ENCODE peak calls at places on chromosome 19, in eight cellular contexts. One of them, this sample, is unnamed.

GRCh38 chr19:19292607-19293006 is 19.5 kb upstream of the TM6SF2 start:
- DNase-seq in endothelial cell: no peak
- DNase-seq in KBM-7: no peak
- DNase-seq in pulmonary artery endothelial cell: no peak
- DNase-seq in AG20443: no peak
- DNase-seq in T-helper 2 cell treated with Interferon-gamma antibody and Interleukin-4, amounts not matched to agents 5 μg/mL and 100 μg/mL, for 36 hours: no peak
- DNase-seq in stomach: no peak
- DNase-seq in WTC11: no peak
- DNase-seq in this sample: no peak

GRCh38 chr19:3313199-3313575 is 53.2 kb upstream of the NFIC start:
- DNase-seq in WTC11: no peak
- DNase-seq in AG20443: no peak
- DNase-seq in pulmonary artery endothelial cell: no peak
- DNase-seq in T-helper 2 cell treated with Interferon-gamma antibody and Interleukin-4, amounts not matched to agents 5 μg/mL and 100 μg/mL, for 36 hours: no peak
- DNase-seq in stomach: no peak
- DNase-seq in endothelial cell: no peak
- DNase-seq in KBM-7: no peak
- DNase-seq in this sample: no peak

GRCh38 chr19:9836021-9836420 is 903 bp downstream of the PIN1 start:
- DNase-seq in stomach: no peak
- DNase-seq in endothelial cell: no peak
- DNase-seq in T-helper 2 cell treated with Interferon-gamma antibody and Interleukin-4, amounts not matched to agents 5 μg/mL and 100 μg/mL, for 36 hours: no peak
- DNase-seq in pulmonary artery endothelial cell: no peak
- DNase-seq in KBM-7: no peak
- DNase-seq in AG20443: peak
- DNase-seq in WTC11: no peak
- DNase-seq in this sample: peak

GRCh38 chr19:7170983-7171382 is 101.5 kb downstream of the ZNF557 start:
- DNase-seq in T-helper 2 cell treated with Interferon-gamma antibody and Interleukin-4, amounts not matched to agents 5 μg/mL and 100 μg/mL, for 36 hours: no peak
- DNase-seq in WTC11: no peak
- DNase-seq in pulmonary artery endothelial cell: no peak
- DNase-seq in AG20443: no peak
- DNase-seq in KBM-7: no peak
- DNase-seq in endothelial cell: no peak
- DNase-seq in stomach: no peak
- DNase-seq in this sample: no peak

GRCh38 chr19:8575467-8575997 is 1.7 kb downstream of the MYO1F start:
- DNase-seq in endothelial cell: no peak
- DNase-seq in T-helper 2 cell treated with Interferon-gamma antibody and Interleukin-4, amounts not matched to agents 5 μg/mL and 100 μg/mL, for 36 hours: peak
- DNase-seq in WTC11: no peak
- DNase-seq in KBM-7: peak
- DNase-seq in AG20443: peak
- DNase-seq in pulmonary artery endothelial cell: no peak
- DNase-seq in stomach: no peak
- DNase-seq in this sample: peak

GRCh38 chr19:22052644-22053013 is 345 bp downstream of the ZNF257 start:
- DNase-seq in WTC11: no peak
- DNase-seq in AG20443: no peak
- DNase-seq in KBM-7: no peak
- DNase-seq in T-helper 2 cell treated with Interferon-gamma antibody and Interleukin-4, amounts not matched to agents 5 μg/mL and 100 μg/mL, for 36 hours: no peak
- DNase-seq in stomach: no peak
- DNase-seq in pulmonary artery endothelial cell: no peak
- DNase-seq in endothelial cell: no peak
- DNase-seq in this sample: no peak

GRCh38 chr19:40512473-40513344 is 45.9 kb downstream of the SPTBN4 start:
- DNase-seq in WTC11: peak
- DNase-seq in stomach: peak
- DNase-seq in AG20443: peak
- DNase-seq in pulmonary artery endothelial cell: no peak
- DNase-seq in KBM-7: no peak
- DNase-seq in T-helper 2 cell treated with Interferon-gamma antibody and Interleukin-4, amounts not matched to agents 5 μg/mL and 100 μg/mL, for 36 hours: no peak
- DNase-seq in endothelial cell: peak
- DNase-seq in this sample: peak

GRCh38 chr19:13986348-13986904 is 19.7 kb downstream of the RFX1 start:
- DNase-seq in endothelial cell: peak
- DNase-seq in KBM-7: peak
- DNase-seq in pulmonary artery endothelial cell: peak
- DNase-seq in AG20443: peak
- DNase-seq in WTC11: peak
- DNase-seq in T-helper 2 cell treated with Interferon-gamma antibody and Interleukin-4, amounts not matched to agents 5 μg/mL and 100 μg/mL, for 36 hours: peak
- DNase-seq in stomach: peak
- DNase-seq in this sample: no peak

GRCh38 chr19:56639217-56639616 is 3.7 kb upstream of the SMIM17 start:
- DNase-seq in endothelial cell: no peak
- DNase-seq in pulmonary artery endothelial cell: no peak
- DNase-seq in T-helper 2 cell treated with Interferon-gamma antibody and Interleukin-4, amounts not matched to agents 5 μg/mL and 100 μg/mL, for 36 hours: no peak
- DNase-seq in KBM-7: peak
- DNase-seq in WTC11: no peak
- DNase-seq in stomach: no peak
- DNase-seq in AG20443: no peak
- DNase-seq in this sample: no peak

GRCh38 chr19:3969435-3970312 is 1.2 kb downstream of the DAPK3 start:
- DNase-seq in stomach: peak
- DNase-seq in pulmonary artery endothelial cell: peak
- DNase-seq in KBM-7: no peak
- DNase-seq in WTC11: peak
- DNase-seq in endothelial cell: peak
- DNase-seq in T-helper 2 cell treated with Interferon-gamma antibody and Interleukin-4, amounts not matched to agents 5 μg/mL and 100 μg/mL, for 36 hours: no peak
- DNase-seq in AG20443: peak
- DNase-seq in this sample: peak

GRCh38 chr19:12692960-12693359 is 3.5 kb downstream of the FBXW9 start:
- DNase-seq in AG20443: no peak
- DNase-seq in pulmonary artery endothelial cell: no peak
- DNase-seq in WTC11: no peak
- DNase-seq in T-helper 2 cell treated with Interferon-gamma antibody and Interleukin-4, amounts not matched to agents 5 μg/mL and 100 μg/mL, for 36 hours: no peak
- DNase-seq in endothelial cell: no peak
- DNase-seq in stomach: no peak
- DNase-seq in KBM-7: no peak
- DNase-seq in this sample: no peak

GRCh38 chr19:10074153-10074552 is 12.0 kb upstream of the SHFL start:
- DNase-seq in stomach: no peak
- DNase-seq in pulmonary artery endothelial cell: no peak
- DNase-seq in endothelial cell: no peak
- DNase-seq in KBM-7: peak
- DNase-seq in T-helper 2 cell treated with Interferon-gamma antibody and Interleukin-4, amounts not matched to agents 5 μg/mL and 100 μg/mL, for 36 hours: no peak
- DNase-seq in WTC11: no peak
- DNase-seq in AG20443: no peak
- DNase-seq in this sample: no peak

GRCh38 chr19:6161271-6161850 is 25.9 kb downstream of the ACSBG2 start:
- DNase-seq in pulmonary artery endothelial cell: no peak
- DNase-seq in stomach: no peak
- DNase-seq in KBM-7: peak
- DNase-seq in endothelial cell: no peak
- DNase-seq in AG20443: no peak
- DNase-seq in T-helper 2 cell treated with Interferon-gamma antibody and Interleukin-4, amounts not matched to agents 5 μg/mL and 100 μg/mL, for 36 hours: peak
- DNase-seq in WTC11: peak
- DNase-seq in this sample: peak

GRCh38 chr19:28482221-28482620 is 730.7 kb downstream of the UQCRFS1 start:
- DNase-seq in AG20443: no peak
- DNase-seq in WTC11: peak
- DNase-seq in T-helper 2 cell treated with Interferon-gamma antibody and Interleukin-4, amounts not matched to agents 5 μg/mL and 100 μg/mL, for 36 hours: no peak
- DNase-seq in endothelial cell: no peak
- DNase-seq in stomach: no peak
- DNase-seq in KBM-7: peak
- DNase-seq in pulmonary artery endothelial cell: no peak
- DNase-seq in this sample: no peak

GRCh38 chr19:42280761-42281174 is 11.7 kb downstream of the CIC start:
- DNase-seq in pulmonary artery endothelial cell: no peak
- DNase-seq in AG20443: peak
- DNase-seq in T-helper 2 cell treated with Interferon-gamma antibody and Interleukin-4, amounts not matched to agents 5 μg/mL and 100 μg/mL, for 36 hours: no peak
- DNase-seq in KBM-7: no peak
- DNase-seq in WTC11: no peak
- DNase-seq in endothelial cell: no peak
- DNase-seq in stomach: no peak
- DNase-seq in this sample: peak

GRCh38 chr19:1760020-1760419 is 6.7 kb downstream of the ONECUT3 start:
- DNase-seq in KBM-7: no peak
- DNase-seq in pulmonary artery endothelial cell: no peak
- DNase-seq in stomach: no peak
- DNase-seq in WTC11: no peak
- DNase-seq in endothelial cell: no peak
- DNase-seq in AG20443: no peak
- DNase-seq in T-helper 2 cell treated with Interferon-gamma antibody and Interleukin-4, amounts not matched to agents 5 μg/mL and 100 μg/mL, for 36 hours: no peak
- DNase-seq in this sample: no peak

GRCh38 chr19:49335071-49335783 is at the start of gene CD37:
- DNase-seq in pulmonary artery endothelial cell: no peak
- DNase-seq in stomach: peak
- DNase-seq in endothelial cell: no peak
- DNase-seq in T-helper 2 cell treated with Interferon-gamma antibody and Interleukin-4, amounts not matched to agents 5 μg/mL and 100 μg/mL, for 36 hours: peak
- DNase-seq in AG20443: no peak
- DNase-seq in WTC11: no peak
- DNase-seq in KBM-7: peak
- DNase-seq in this sample: no peak

GRCh38 chr19:23071087-23071511 is 45.7 kb upstream of the ZNF730 start:
- DNase-seq in endothelial cell: no peak
- DNase-seq in stomach: no peak
- DNase-seq in AG20443: peak
- DNase-seq in WTC11: peak
- DNase-seq in pulmonary artery endothelial cell: no peak
- DNase-seq in T-helper 2 cell treated with Interferon-gamma antibody and Interleukin-4, amounts not matched to agents 5 μg/mL and 100 μg/mL, for 36 hours: no peak
- DNase-seq in KBM-7: no peak
- DNase-seq in this sample: peak

GRCh38 chr19:30335306-30335886 is 36.8 kb upstream of the ZNF536 start:
- DNase-seq in endothelial cell: no peak
- DNase-seq in pulmonary artery endothelial cell: no peak
- DNase-seq in AG20443: no peak
- DNase-seq in WTC11: no peak
- DNase-seq in KBM-7: no peak
- DNase-seq in stomach: peak
- DNase-seq in T-helper 2 cell treated with Interferon-gamma antibody and Interleukin-4, amounts not matched to agents 5 μg/mL and 100 μg/mL, for 36 hours: no peak
- DNase-seq in this sample: no peak

GRCh38 chr19:50638576-50638975 is 1.1 kb downstream of the SYT3 start:
- DNase-seq in endothelial cell: no peak
- DNase-seq in KBM-7: no peak
- DNase-seq in T-helper 2 cell treated with Interferon-gamma antibody and Interleukin-4, amounts not matched to agents 5 μg/mL and 100 μg/mL, for 36 hours: no peak
- DNase-seq in WTC11: no peak
- DNase-seq in stomach: no peak
- DNase-seq in pulmonary artery endothelial cell: no peak
- DNase-seq in AG20443: no peak
- DNase-seq in this sample: no peak

GRCh38 chr19:10748924-10749434 is 31.1 kb downstream of the DNM2 start:
- DNase-seq in stomach: peak
- DNase-seq in AG20443: peak
- DNase-seq in WTC11: no peak
- DNase-seq in endothelial cell: no peak
- DNase-seq in pulmonary artery endothelial cell: no peak
- DNase-seq in T-helper 2 cell treated with Interferon-gamma antibody and Interleukin-4, amounts not matched to agents 5 μg/mL and 100 μg/mL, for 36 hours: no peak
- DNase-seq in KBM-7: no peak
- DNase-seq in this sample: peak

GRCh38 chr19:45781282-45782161 is 768 bp downstream of the DMPK start:
- DNase-seq in endothelial cell: no peak
- DNase-seq in stomach: peak
- DNase-seq in T-helper 2 cell treated with Interferon-gamma antibody and Interleukin-4, amounts not matched to agents 5 μg/mL and 100 μg/mL, for 36 hours: no peak
- DNase-seq in WTC11: no peak
- DNase-seq in pulmonary artery endothelial cell: no peak
- DNase-seq in KBM-7: no peak
- DNase-seq in AG20443: no peak
- DNase-seq in this sample: peak

GRCh38 chr19:21322528-21322927 is 6.7 kb downstream of the ZNF708 start:
- DNase-seq in KBM-7: no peak
- DNase-seq in endothelial cell: no peak
- DNase-seq in AG20443: peak
- DNase-seq in T-helper 2 cell treated with Interferon-gamma antibody and Interleukin-4, amounts not matched to agents 5 μg/mL and 100 μg/mL, for 36 hours: no peak
- DNase-seq in stomach: no peak
- DNase-seq in pulmonary artery endothelial cell: no peak
- DNase-seq in WTC11: no peak
- DNase-seq in this sample: no peak

GRCh38 chr19:11172576-11172975 is 17.0 kb upstream of the SPC24 start:
- DNase-seq in pulmonary artery endothelial cell: no peak
- DNase-seq in AG20443: no peak
- DNase-seq in KBM-7: no peak
- DNase-seq in endothelial cell: no peak
- DNase-seq in T-helper 2 cell treated with Interferon-gamma antibody and Interleukin-4, amounts not matched to agents 5 μg/mL and 100 μg/mL, for 36 hours: no peak
- DNase-seq in WTC11: no peak
- DNase-seq in stomach: no peak
- DNase-seq in this sample: no peak

GRCh38 chr19:29269641-29270040 is 56.7 kb upstream of the UQCRFS1 start:
- DNase-seq in stomach: no peak
- DNase-seq in KBM-7: no peak
- DNase-seq in T-helper 2 cell treated with Interferon-gamma antibody and Interleukin-4, amounts not matched to agents 5 μg/mL and 100 μg/mL, for 36 hours: no peak
- DNase-seq in WTC11: no peak
- DNase-seq in pulmonary artery endothelial cell: no peak
- DNase-seq in AG20443: no peak
- DNase-seq in endothelial cell: no peak
- DNase-seq in this sample: no peak

GRCh38 chr19:18596752-18597157 is 8.2 kb downstream of the REX1BD start:
- DNase-seq in stomach: peak
- DNase-seq in WTC11: peak
- DNase-seq in KBM-7: peak
- DNase-seq in pulmonary artery endothelial cell: no peak
- DNase-seq in T-helper 2 cell treated with Interferon-gamma antibody and Interleukin-4, amounts not matched to agents 5 μg/mL and 100 μg/mL, for 36 hours: no peak
- DNase-seq in AG20443: no peak
- DNase-seq in endothelial cell: no peak
- DNase-seq in this sample: peak

GRCh38 chr19:40671404-40671803 is 19.0 kb downstream of the NUMBL start:
- DNase-seq in stomach: no peak
- DNase-seq in AG20443: no peak
- DNase-seq in pulmonary artery endothelial cell: no peak
- DNase-seq in T-helper 2 cell treated with Interferon-gamma antibody and Interleukin-4, amounts not matched to agents 5 μg/mL and 100 μg/mL, for 36 hours: no peak
- DNase-seq in WTC11: no peak
- DNase-seq in endothelial cell: no peak
- DNase-seq in KBM-7: no peak
- DNase-seq in this sample: no peak

GRCh38 chr19:10960314-10961072 is at the start of gene SMARCA4:
- DNase-seq in T-helper 2 cell treated with Interferon-gamma antibody and Interleukin-4, amounts not matched to agents 5 μg/mL and 100 μg/mL, for 36 hours: peak
- DNase-seq in pulmonary artery endothelial cell: peak
- DNase-seq in WTC11: peak
- DNase-seq in endothelial cell: peak
- DNase-seq in KBM-7: peak
- DNase-seq in stomach: peak
- DNase-seq in AG20443: peak
- DNase-seq in this sample: peak

This sample was measured in MG63.